ENCODE peak calls at places on chromosomes 4 and X, in five cellular contexts. One of them, this sample, is unnamed.
A peak's percentile ranks its signal among the peaks of the same experiment; 100 is the strongest.

GRCh38 chrX:136028383-136028984 is 43.2 kb downstream of the SLC9A6 start:
- DNase-seq in endothelial cell of umbilical vein: peak; percentile 67
- DNase-seq in HCT116: peak; percentile 21
- DNase-seq in GM12892: no peak
- DNase-seq in sigmoid colon: no peak
- DNase-seq in this sample: no peak

GRCh38 chrX:86192827-86193226 is 44.6 kb downstream of the DACH2 start:
- DNase-seq in endothelial cell of umbilical vein: no peak
- DNase-seq in HCT116: no peak
- DNase-seq in GM12892: no peak
- DNase-seq in sigmoid colon: no peak
- DNase-seq in this sample: no peak

GRCh38 chr4:153619811-153620210 is 64.3 kb upstream of the TLR2 start:
- DNase-seq in endothelial cell of umbilical vein: no peak
- DNase-seq in HCT116: no peak
- DNase-seq in GM12892: no peak
- DNase-seq in sigmoid colon: no peak
- DNase-seq in this sample: no peak

GRCh38 chr4:168811793-168812651 is 198.0 kb downstream of the CBR4 start:
- DNase-seq in endothelial cell of umbilical vein: peak; percentile 59
- DNase-seq in HCT116: no peak
- DNase-seq in GM12892: no peak
- DNase-seq in sigmoid colon: peak; percentile 73
- DNase-seq in this sample: no peak

GRCh38 chr4:87031946-87032345 is 97.1 kb downstream of the AFF1 start:
- DNase-seq in endothelial cell of umbilical vein: peak; percentile 71
- DNase-seq in HCT116: no peak
- DNase-seq in GM12892: no peak
- DNase-seq in sigmoid colon: no peak
- DNase-seq in this sample: no peak

GRCh38 chr4:4490041-4490440 is 51.8 kb downstream of the STX18 start:
- DNase-seq in endothelial cell of umbilical vein: no peak
- DNase-seq in HCT116: no peak
- DNase-seq in GM12892: no peak
- DNase-seq in sigmoid colon: no peak
- DNase-seq in this sample: no peak

GRCh38 chr4:116702949-116703348 is 382.4 kb downstream of the TRAM1L1 start:
- DNase-seq in endothelial cell of umbilical vein: peak; percentile 26
- DNase-seq in HCT116: no peak
- DNase-seq in GM12892: no peak
- DNase-seq in sigmoid colon: no peak
- DNase-seq in this sample: no peak

GRCh38 chr4:77818667-77819408 is at the start of gene CNOT6L:
- DNase-seq in endothelial cell of umbilical vein: peak; percentile 58
- DNase-seq in HCT116: peak; percentile 36
- DNase-seq in GM12892: peak; percentile 27
- DNase-seq in sigmoid colon: peak; percentile 87
- DNase-seq in this sample: peak; percentile 91

GRCh38 chr4:43690121-43690520 is 758.5 kb downstream of the KCTD8 start:
- DNase-seq in endothelial cell of umbilical vein: no peak
- DNase-seq in HCT116: no peak
- DNase-seq in GM12892: no peak
- DNase-seq in sigmoid colon: no peak
- DNase-seq in this sample: no peak

GRCh38 chr4:108247511-108248088 is 78.9 kb upstream of the LEF1 start:
- DNase-seq in endothelial cell of umbilical vein: peak; percentile 10
- DNase-seq in HCT116: peak; percentile 8
- DNase-seq in GM12892: no peak
- DNase-seq in sigmoid colon: no peak
- DNase-seq in this sample: no peak

GRCh38 chrX:107724653-107725052 is 50.9 kb downstream of the TSC22D3 start:
- DNase-seq in endothelial cell of umbilical vein: no peak
- DNase-seq in HCT116: no peak
- DNase-seq in GM12892: no peak
- DNase-seq in sigmoid colon: no peak
- DNase-seq in this sample: no peak

GRCh38 chr4:23789765-23790164 is 100.1 kb downstream of the PPARGC1A start:
- DNase-seq in endothelial cell of umbilical vein: no peak
- DNase-seq in HCT116: no peak
- DNase-seq in GM12892: no peak
- DNase-seq in sigmoid colon: peak; percentile 65
- DNase-seq in this sample: no peak

GRCh38 chr4:47383829-47384427 is 79.6 kb downstream of the COMMD8 start:
- DNase-seq in endothelial cell of umbilical vein: peak; percentile 28
- DNase-seq in HCT116: peak; percentile 10
- DNase-seq in GM12892: no peak
- DNase-seq in sigmoid colon: no peak
- DNase-seq in this sample: no peak

GRCh38 chr4:83011779-83012630 is 1.4 kb upstream of the LIN54 start:
- DNase-seq in endothelial cell of umbilical vein: peak; percentile 59
- DNase-seq in HCT116: no peak
- DNase-seq in GM12892: no peak
- DNase-seq in sigmoid colon: peak; percentile 71
- DNase-seq in this sample: no peak

GRCh38 chr4:52869656-52870055 is 7.5 kb downstream of the RASL11B start:
- DNase-seq in endothelial cell of umbilical vein: no peak
- DNase-seq in HCT116: no peak
- DNase-seq in GM12892: no peak
- DNase-seq in sigmoid colon: no peak
- DNase-seq in this sample: no peak

GRCh38 chr4:169225058-169225751 is 45.6 kb downstream of the SH3RF1 start:
- DNase-seq in endothelial cell of umbilical vein: peak; percentile 87
- DNase-seq in HCT116: peak; percentile 93
- DNase-seq in GM12892: no peak
- DNase-seq in sigmoid colon: no peak
- DNase-seq in this sample: no peak

GRCh38 chr4:6177587-6178197 is 22.7 kb downstream of the JAKMIP1 start:
- DNase-seq in endothelial cell of umbilical vein: no peak
- DNase-seq in HCT116: no peak
- DNase-seq in GM12892: no peak
- DNase-seq in sigmoid colon: no peak
- DNase-seq in this sample: no peak

GRCh38 chr4:128844931-128845330 is 35.4 kb downstream of the JADE1 start:
- DNase-seq in endothelial cell of umbilical vein: no peak
- DNase-seq in HCT116: no peak
- DNase-seq in GM12892: no peak
- DNase-seq in sigmoid colon: no peak
- DNase-seq in this sample: no peak

GRCh38 chr4:40672528-40673522 is 43.2 kb upstream of the RBM47 start:
- DNase-seq in endothelial cell of umbilical vein: peak; percentile 78
- DNase-seq in HCT116: peak; percentile 78
- DNase-seq in GM12892: peak; percentile 31
- DNase-seq in sigmoid colon: no peak
- DNase-seq in this sample: no peak

GRCh38 chr4:100290585-100290984 is 100.3 kb upstream of the DDIT4L start:
- DNase-seq in endothelial cell of umbilical vein: no peak
- DNase-seq in HCT116: no peak
- DNase-seq in GM12892: no peak
- DNase-seq in sigmoid colon: no peak
- DNase-seq in this sample: no peak

GRCh38 chr4:7270121-7270520 is 77.8 kb downstream of the SORCS2 start:
- DNase-seq in endothelial cell of umbilical vein: no peak
- DNase-seq in HCT116: no peak
- DNase-seq in GM12892: no peak
- DNase-seq in sigmoid colon: no peak
- DNase-seq in this sample: no peak

GRCh38 chrX:11465648-11466411 is 172.6 kb downstream of the AMELX start:
- DNase-seq in endothelial cell of umbilical vein: no peak
- DNase-seq in HCT116: no peak
- DNase-seq in GM12892: no peak
- DNase-seq in sigmoid colon: no peak
- DNase-seq in this sample: no peak

GRCh38 chrX:3176439-3176820 is 135.2 kb downstream of the ARSF start:
- DNase-seq in endothelial cell of umbilical vein: no peak
- DNase-seq in HCT116: no peak
- DNase-seq in GM12892: no peak
- DNase-seq in sigmoid colon: no peak
- DNase-seq in this sample: no peak

GRCh38 chrX:154734101-154734781 is 16.6 kb downstream of the GAB3 start:
- DNase-seq in endothelial cell of umbilical vein: peak; percentile 73
- DNase-seq in HCT116: no peak
- DNase-seq in GM12892: no peak
- DNase-seq in sigmoid colon: no peak
- DNase-seq in this sample: no peak

GRCh38 chrX:103063918-103064434 is at the start of gene BEX1:
- DNase-seq in endothelial cell of umbilical vein: no peak
- DNase-seq in HCT116: no peak
- DNase-seq in GM12892: no peak
- DNase-seq in sigmoid colon: peak; percentile 72
- DNase-seq in this sample: no peak

GRCh38 chr4:77488882-77489281 is 116.7 kb upstream of the CXCL13 start:
- DNase-seq in endothelial cell of umbilical vein: no peak
- DNase-seq in HCT116: no peak
- DNase-seq in GM12892: no peak
- DNase-seq in sigmoid colon: no peak
- DNase-seq in this sample: no peak

GRCh38 chr4:167176723-167177367 is 57.4 kb downstream of the SPOCK3 start:
- DNase-seq in endothelial cell of umbilical vein: no peak
- DNase-seq in HCT116: no peak
- DNase-seq in GM12892: no peak
- DNase-seq in sigmoid colon: no peak
- DNase-seq in this sample: no peak

GRCh38 chr4:140238353-140239041 is 84.5 kb upstream of the MAML3 start:
- DNase-seq in endothelial cell of umbilical vein: peak; percentile 29
- DNase-seq in HCT116: no peak
- DNase-seq in GM12892: no peak
- DNase-seq in sigmoid colon: peak; percentile 97
- DNase-seq in this sample: no peak

GRCh38 chr4:121308328-121308663 is 72.5 kb downstream of the QRFPR start:
- DNase-seq in endothelial cell of umbilical vein: no peak
- DNase-seq in HCT116: no peak
- DNase-seq in GM12892: no peak
- DNase-seq in sigmoid colon: no peak
- DNase-seq in this sample: no peak

GRCh38 chr4:8724436-8725070 is 132.0 kb downstream of the CPZ start:
- DNase-seq in endothelial cell of umbilical vein: no peak
- DNase-seq in HCT116: no peak
- DNase-seq in GM12892: no peak
- DNase-seq in sigmoid colon: peak; percentile 50
- DNase-seq in this sample: no peak

GRCh38 chr4:184747034-184747830 is 13.3 kb upstream of the CENPU start:
- DNase-seq in endothelial cell of umbilical vein: no peak
- DNase-seq in HCT116: no peak
- DNase-seq in GM12892: no peak
- DNase-seq in sigmoid colon: no peak
- DNase-seq in this sample: no peak

GRCh38 chr4:126958482-126958881 is 674.3 kb upstream of the INTU start:
- DNase-seq in endothelial cell of umbilical vein: no peak
- DNase-seq in HCT116: no peak
- DNase-seq in GM12892: no peak
- DNase-seq in sigmoid colon: no peak
- DNase-seq in this sample: no peak

GRCh38 chr4:184097240-184097619 is 120.4 kb downstream of the ENPP6 start:
- DNase-seq in endothelial cell of umbilical vein: no peak
- DNase-seq in HCT116: no peak
- DNase-seq in GM12892: no peak
- DNase-seq in sigmoid colon: peak; percentile 81
- DNase-seq in this sample: no peak

GRCh38 chrX:25858273-25858880 is 279.8 kb upstream of the MAGEB18 start:
- DNase-seq in endothelial cell of umbilical vein: peak; percentile 73
- DNase-seq in HCT116: no peak
- DNase-seq in GM12892: no peak
- DNase-seq in sigmoid colon: no peak
- DNase-seq in this sample: no peak

GRCh38 chrX:47796433-47796906 is 40.2 kb upstream of the ZNF81 start:
- DNase-seq in endothelial cell of umbilical vein: no peak
- DNase-seq in HCT116: no peak
- DNase-seq in GM12892: no peak
- DNase-seq in sigmoid colon: no peak
- DNase-seq in this sample: no peak

GRCh38 chrX:155881158-155881993 is at the start of gene VAMP7:
- DNase-seq in endothelial cell of umbilical vein: peak; percentile 91
- DNase-seq in HCT116: peak; percentile 73
- DNase-seq in GM12892: peak; percentile 38
- DNase-seq in sigmoid colon: peak; percentile 92
- DNase-seq in this sample: peak; percentile 89
- TF ChIP-seq POLR2A in endothelial cell of umbilical vein: no peak
- TF ChIP-seq POLR2A in HCT116: no peak
- TF ChIP-seq POLR2A in GM12892: peak; percentile 82
- TF ChIP-seq POLR2A in sigmoid colon: peak; percentile 61
- TF ChIP-seq POLR2A in this sample: no peak

GRCh38 chr4:137524642-137525384 is 7.5 kb downstream of the PCDH18 start:
- DNase-seq in endothelial cell of umbilical vein: peak; percentile 57
- DNase-seq in HCT116: no peak
- DNase-seq in GM12892: no peak
- DNase-seq in sigmoid colon: no peak
- DNase-seq in this sample: no peak
- TF ChIP-seq POLR2AphosphoS5 in endothelial cell of umbilical vein: no peak
- TF ChIP-seq POLR2AphosphoS5 in HCT116: no peak
- TF ChIP-seq POLR2AphosphoS5 in GM12892: no peak
- TF ChIP-seq POLR2AphosphoS5 in sigmoid colon: no peak
- TF ChIP-seq POLR2AphosphoS5 in this sample: no peak

GRCh38 chr4:186726440-186727148 is 2.9 kb upstream of the FAT1 start:
- DNase-seq in endothelial cell of umbilical vein: peak; percentile 51
- DNase-seq in HCT116: peak; percentile 56
- DNase-seq in GM12892: no peak
- DNase-seq in sigmoid colon: peak; percentile 87
- DNase-seq in this sample: no peak
- TF ChIP-seq POLR2A in endothelial cell of umbilical vein: no peak
- TF ChIP-seq POLR2A in HCT116: no peak
- TF ChIP-seq POLR2A in GM12892: no peak
- TF ChIP-seq POLR2A in sigmoid colon: peak; percentile 84
- TF ChIP-seq POLR2A in this sample: peak; percentile 57

DNA sequence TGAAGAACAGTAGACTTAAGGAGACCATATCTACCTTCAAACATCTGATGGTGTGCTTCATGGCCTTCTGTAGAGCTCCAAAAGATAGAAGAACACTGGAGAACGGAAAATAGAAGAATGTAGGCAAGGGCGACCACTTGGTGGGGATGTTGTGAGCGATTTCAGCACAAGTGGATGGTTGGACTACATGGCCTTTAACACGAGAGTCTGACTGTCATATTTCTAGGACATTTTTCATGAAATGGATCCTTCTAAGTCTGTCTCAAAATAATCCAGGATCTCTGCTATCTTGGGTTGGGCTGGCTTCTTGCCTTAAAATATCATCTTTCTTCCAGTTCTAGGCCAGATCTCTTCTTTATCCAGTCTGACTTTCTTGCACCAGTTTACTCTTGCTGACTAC is 1.3 kb upstream of the MID1IP1 start:
- DNase-seq in endothelial cell of umbilical vein: no peak
- DNase-seq in HCT116: no peak
- DNase-seq in GM12892: no peak
- DNase-seq in sigmoid colon: no peak
- DNase-seq in this sample: no peak
- TF ChIP-seq POLR2AphosphoS5 in endothelial cell of umbilical vein: no peak
- TF ChIP-seq POLR2AphosphoS5 in HCT116: no peak
- TF ChIP-seq POLR2AphosphoS5 in GM12892: no peak
- TF ChIP-seq POLR2AphosphoS5 in sigmoid colon: no peak
- TF ChIP-seq POLR2AphosphoS5 in this sample: no peak

DNA sequence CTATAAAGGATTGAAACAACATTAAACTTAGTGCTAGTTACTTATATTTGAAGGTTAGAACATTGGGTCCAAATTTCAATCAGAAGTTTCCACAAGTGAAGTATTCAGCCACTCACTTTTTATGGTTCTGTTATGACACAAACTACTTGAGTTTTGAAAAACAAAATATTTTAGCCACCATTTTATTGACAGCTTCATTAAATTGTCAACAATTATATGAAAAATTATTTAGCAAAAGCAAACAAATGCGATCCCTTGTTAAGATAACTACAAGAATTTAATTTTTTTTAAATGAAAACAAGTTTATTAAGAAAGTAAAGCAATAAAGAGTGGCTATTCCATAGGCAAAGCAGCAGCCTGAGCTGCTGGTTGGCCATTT is 3.1 kb downstream of the CXCL2 start:
- DNase-seq in endothelial cell of umbilical vein: peak; percentile 29
- DNase-seq in HCT116: no peak
- DNase-seq in GM12892: no peak
- DNase-seq in sigmoid colon: no peak
- DNase-seq in this sample: no peak
- TF ChIP-seq POLR2A in endothelial cell of umbilical vein: no peak
- TF ChIP-seq POLR2A in HCT116: no peak
- TF ChIP-seq POLR2A in GM12892: no peak
- TF ChIP-seq POLR2A in sigmoid colon: no peak
- TF ChIP-seq POLR2A in this sample: no peak

This sample was measured in vagina.